ENCODE peak calls at places on chromosomes 6 and 20, in eight cellular contexts. M, R, J, I, P, N, K and S are unnamed samples.

GRCh38 chr20:19275630-19276071 is 63.2 kb downstream of the SLC24A3 start:
- DNase-seq in N (no peak), J (no peak), R (no peak), K (peak), M (no peak), I (no peak), P (no peak), S (no peak)

GRCh38 chr6:170229396-170229795 is 61.5 kb downstream of the DLL1 start:
- DNase-seq in J (no peak), I (no peak), N (no peak), P (no peak), M (no peak), K (peak), R (no peak), S (no peak)

GRCh38 chr6:150867117-150867516 is 1.6 kb downstream of the MTHFD1L start:
- DNase-seq in N (peak), J (no peak), K (no peak), M (no peak), P (no peak), R (no peak), I (no peak), S (no peak)

GRCh38 chr20:63750807-63751470 is 11.4 kb downstream of the SLC2A4RG start:
- DNase-seq in I (peak), N (peak), K (peak), R (no peak), M (no peak), P (no peak), J (no peak), S (peak)

GRCh38 chr20:61487346-61488022 is 235.4 kb downstream of the CDH4 start:
- DNase-seq in R (no peak), J (no peak), N (no peak), M (no peak), I (no peak), P (no peak), K (no peak), S (no peak)

GRCh38 chr20:18926972-18927371 is 113.4 kb downstream of the SCP2D1 start:
- DNase-seq in M (no peak), K (no peak), N (no peak), J (no peak), P (no peak), I (no peak), R (no peak), S (no peak)

GRCh38 chr6:139147628-139148027 is 12.7 kb downstream of the HECA start:
- DNase-seq in R (no peak), I (no peak), P (no peak), M (no peak), J (no peak), N (no peak), K (no peak), S (no peak)

GRCh38 chr6:121383478-121383877 is 49.2 kb upstream of the TBC1D32 start:
- DNase-seq in P (no peak), J (no peak), R (no peak), M (no peak), I (no peak), K (no peak), N (no peak), S (no peak)

GRCh38 chr20:22404609-22405170 is 179.7 kb downstream of the FOXA2 start:
- DNase-seq in P (no peak), K (no peak), J (no peak), I (no peak), R (no peak), N (no peak), M (no peak), S (no peak)

GRCh38 chr6:90859612-90860011 is 272.7 kb upstream of the MAP3K7 start:
- DNase-seq in M (no peak), N (peak), K (no peak), P (peak), I (no peak), R (peak), J (no peak), S (no peak)

GRCh38 chr20:6074145-6074561 is 20.3 kb upstream of the LRRN4 start:
- DNase-seq in K (no peak), R (peak), I (no peak), J (peak), M (no peak), N (peak), P (peak), S (no peak)

GRCh38 chr6:47076422-47077344 is 34.6 kb upstream of the ADGRF1 start:
- DNase-seq in K (no peak), N (no peak), R (no peak), I (no peak), P (no peak), M (no peak), J (no peak), S (no peak)

GRCh38 chr6:25279748-25280616 is 808 bp downstream of the CARMIL1 start:
- DNase-seq in K (peak), M (no peak), P (peak), N (peak), R (peak), I (no peak), J (peak), S (no peak)

GRCh38 chr6:30837870-30838269 is 46.4 kb upstream of the DDR1 start:
- DNase-seq in J (no peak), K (no peak), N (no peak), P (no peak), I (no peak), M (no peak), R (no peak), S (no peak)

GRCh38 chr6:35663001-35663400 is 25.7 kb downstream of the FKBP5 start:
- DNase-seq in K (no peak), R (peak), N (no peak), I (no peak), J (no peak), M (no peak), P (peak), S (no peak)

GRCh38 chr6:156662025-156662445 is 115.1 kb upstream of the ARID1B start:
- DNase-seq in J (peak), N (peak), R (peak), P (peak), I (no peak), K (no peak), M (no peak), S (no peak)

GRCh38 chr6:20620043-20620442 is 85.8 kb downstream of the CDKAL1 start:
- DNase-seq in N (no peak), K (no peak), I (no peak), R (no peak), M (no peak), J (no peak), P (no peak), S (no peak)

GRCh38 chr6:72784581-72784980 is 162.7 kb downstream of the KCNQ5 start:
- DNase-seq in M (no peak), P (no peak), I (no peak), R (no peak), J (no peak), K (no peak), N (no peak), S (no peak)

GRCh38 chr20:61218886-61219480 is 33.1 kb upstream of the CDH4 start:
- DNase-seq in N (no peak), P (no peak), J (no peak), I (no peak), M (no peak), K (no peak), R (no peak), S (no peak)

GRCh38 chr6:1485678-1486077 is 96.3 kb downstream of the FOXF2 start:
- DNase-seq in N (no peak), R (no peak), K (no peak), P (no peak), M (peak), J (no peak), I (no peak), S (no peak)

GRCh38 chr20:50709574-50709973 is 18.2 kb upstream of the RIPOR3 start:
- DNase-seq in R (no peak), J (no peak), N (no peak), K (no peak), I (no peak), P (no peak), M (no peak), S (no peak)

GRCh38 chr20:42482808-42483207 is 706.9 kb downstream of the PTPRT start:
- DNase-seq in M (no peak), I (no peak), K (no peak), P (no peak), J (no peak), R (no peak), N (no peak), S (no peak)

GRCh38 chr20:38152175-38153010 is 12.7 kb downstream of the TGM2 start:
- DNase-seq in N (peak), I (no peak), K (peak), J (no peak), R (no peak), M (peak), P (no peak), S (peak)

GRCh38 chr6:54655162-54655561 is 191.4 kb upstream of the FAM83B start:
- DNase-seq in N (no peak), J (peak), P (no peak), K (no peak), I (no peak), R (no peak), M (no peak), S (no peak)

GRCh38 chr6:29708432-29709177 is 14.6 kb upstream of the HLA-F start:
- DNase-seq in J (no peak), I (peak), K (no peak), M (no peak), R (no peak), N (no peak), P (no peak), S (no peak)

GRCh38 chr20:43925786-43926185 is 11.1 kb downstream of the TOX2 start:
- DNase-seq in J (no peak), I (no peak), M (peak), K (peak), N (no peak), P (no peak), R (no peak), S (no peak)

GRCh38 chr6:38220069-38220723 is 400.7 kb downstream of the ZFAND3 start:
- DNase-seq in I (no peak), J (no peak), R (no peak), K (no peak), M (no peak), P (no peak), N (no peak), S (no peak)

GRCh38 chr20:17859002-17859615 is 109.5 kb downstream of the SNX5 start:
- DNase-seq in J (peak), R (no peak), M (no peak), P (no peak), N (no peak), K (no peak), I (no peak), S (peak)

GRCh38 chr20:54069501-54069971 is 858 bp downstream of the BCAS1 start:
- DNase-seq in N (peak), R (peak), P (no peak), M (no peak), I (no peak), J (no peak), K (no peak), S (no peak)

GRCh38 chr6:42279144-42279781 is 61.6 kb upstream of the MRPS10 start:
- DNase-seq in M (no peak), P (no peak), K (peak), N (no peak), J (peak), R (no peak), I (peak), S (peak)

GRCh38 chr6:147040041-147040440 is 164.2 kb upstream of the STXBP5 start:
- DNase-seq in K (no peak), P (no peak), M (no peak), I (no peak), N (no peak), R (no peak), J (no peak), S (no peak)

GRCh38 chr20:5024103-5024502 is 22.8 kb upstream of the SLC23A2 start:
- DNase-seq in J (no peak), M (no peak), K (no peak), R (no peak), P (no peak), I (no peak), N (no peak), S (no peak)

GRCh38 chr20:5058873-5059272 is 57.6 kb upstream of the SLC23A2 start:
- DNase-seq in I (no peak), K (no peak), M (no peak), J (no peak), P (no peak), R (no peak), N (no peak), S (no peak)

GRCh38 chr20:31859266-31859997 is 10.9 kb downstream of the DUSP15 start:
- DNase-seq in M (no peak), J (no peak), P (no peak), N (no peak), R (no peak), I (no peak), K (peak), S (peak)

GRCh38 chr6:18242062-18242851 is 22.1 kb downstream of the DEK start:
- DNase-seq in R (no peak), J (no peak), N (no peak), I (no peak), K (no peak), M (peak), P (no peak), S (no peak)

GRCh38 chr20:49754596-49754995 is 40.9 kb upstream of the B4GALT5 start:
- DNase-seq in J (no peak), K (no peak), M (no peak), R (no peak), P (no peak), N (no peak), I (no peak), S (no peak)

GRCh38 chr6:34514593-34515472 is 41.3 kb downstream of the SPDEF start:
- DNase-seq in M (no peak), I (no peak), K (peak), J (no peak), P (peak), R (peak), N (peak), S (peak)

DNA sequence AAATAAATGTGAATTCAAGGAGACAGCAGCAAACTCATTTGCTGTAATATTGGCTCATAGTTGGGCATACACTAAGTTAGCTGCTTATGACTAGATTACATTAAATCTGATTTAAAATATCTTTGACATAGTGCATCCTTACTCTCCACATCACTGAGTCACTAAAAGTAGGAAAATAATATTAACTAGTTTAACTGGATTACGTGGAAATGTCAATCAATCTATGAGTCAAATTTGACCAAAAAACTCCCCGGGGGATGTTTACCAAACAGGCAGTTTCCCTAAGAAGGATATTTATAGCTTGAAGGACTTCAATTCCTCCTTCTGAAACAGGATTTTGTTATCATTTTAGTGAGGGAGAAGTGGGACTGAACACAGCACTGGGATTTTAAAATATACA is 366.5 kb downstream of the ESR1 start:
- DNase-seq in J (no peak), M (no peak), P (no peak), R (no peak), K (no peak), N (no peak), I (no peak), S (no peak)
- H3K4me3 ChIP-seq in J (no peak), M (no peak), P (no peak), R (no peak), K (no peak), N (no peak), I (no peak), S (no peak)

DNA sequence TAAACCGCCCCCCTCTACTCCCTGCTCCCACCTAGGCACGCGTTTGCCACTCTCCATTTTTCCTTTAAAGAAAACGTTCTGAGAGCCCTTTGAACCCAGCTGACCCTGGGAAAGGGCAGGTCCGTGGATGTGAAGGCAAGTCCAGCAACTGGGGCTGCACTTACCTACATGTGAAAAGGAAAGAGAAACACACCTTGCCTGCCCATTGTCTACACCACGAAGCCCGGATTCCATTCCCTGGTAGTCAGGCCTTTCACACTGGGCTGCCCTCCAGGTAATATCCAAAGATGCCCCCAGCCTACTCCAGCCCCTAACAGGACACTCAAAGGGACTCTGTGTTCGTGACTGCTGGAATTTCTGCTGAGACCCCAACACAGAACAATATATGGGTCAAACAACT is 94.4 kb downstream of the CD83 start:
- DNase-seq in K (no peak), N (peak), I (no peak), M (no peak), R (no peak), P (no peak), J (no peak), S (no peak)
- H3K4me3 ChIP-seq in K (no peak), N (peak), I (peak), M (no peak), R (peak), P (peak), J (peak), S (peak)

GRCh38 chr6:21953831-21954801 is 342.7 kb downstream of the PRL start:
- DNase-seq in I (no peak), N (peak), K (peak), J (no peak), R (no peak), P (peak), M (no peak), S (no peak)
- H3K4me3 ChIP-seq in I (no peak), N (no peak), K (no peak), J (no peak), R (no peak), P (peak), M (no peak), S (no peak)

GRCh38 chr20:25274481-25274880 is 26.6 kb downstream of the PYGB start:
- DNase-seq in I (no peak), J (no peak), M (peak), K (peak), P (peak), R (no peak), N (no peak), S (peak)
- H3K4me3 ChIP-seq in I (no peak), J (no peak), M (no peak), K (no peak), P (no peak), R (no peak), N (no peak), S (no peak)

DNA sequence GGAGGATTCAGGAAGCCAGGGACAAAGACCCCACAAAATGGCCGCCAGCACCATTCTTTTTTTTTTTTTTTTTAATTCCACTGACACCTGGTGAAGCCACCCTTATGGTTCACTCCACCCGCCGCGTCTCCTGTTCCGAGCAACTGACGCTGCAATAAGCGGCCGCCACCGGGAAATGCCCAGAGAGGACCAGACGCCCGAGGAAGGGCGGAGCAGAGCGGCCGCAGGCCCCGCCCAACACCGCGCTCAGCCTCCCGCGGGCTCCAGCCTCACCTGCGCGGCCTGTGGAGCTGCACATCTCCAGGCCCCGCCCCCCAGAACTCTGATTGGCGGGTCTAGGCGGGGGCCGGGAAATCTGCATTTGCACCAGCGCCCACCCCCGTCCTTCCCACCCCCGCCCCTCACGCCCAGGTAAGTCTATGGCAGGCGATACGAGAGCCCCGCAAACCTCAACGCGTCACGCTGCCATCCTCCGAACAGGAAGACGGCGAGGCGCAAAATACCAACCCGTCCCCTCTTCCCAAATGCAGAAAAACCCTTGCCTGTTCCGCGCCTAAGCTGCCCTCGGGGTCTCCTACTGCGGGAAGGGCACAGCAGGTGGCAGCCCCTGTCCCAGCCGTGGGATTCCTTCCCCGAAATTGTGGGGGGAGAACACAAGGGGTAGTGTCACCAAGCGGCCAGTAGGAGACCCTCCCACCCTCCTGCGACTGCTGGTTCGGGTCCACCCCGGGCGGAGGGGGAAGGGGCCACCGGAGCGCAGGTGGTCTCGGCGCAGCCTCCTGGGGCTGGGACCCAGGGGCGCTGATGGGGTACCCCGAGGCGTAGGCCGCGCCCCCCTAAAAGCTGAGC is 948 bp downstream of the ATP9A start:
- DNase-seq in J (peak), M (peak), R (peak), K (peak), P (peak), I (peak), N (peak), S (peak)
- H3K4me3 ChIP-seq in J (peak), M (peak), R (peak), K (peak), P (peak), I (peak), N (peak), S (peak)

GRCh38 chr6:71082033-71082620 is 125.3 kb upstream of the B3GAT2 start:
- DNase-seq in I (no peak), J (no peak), R (no peak), M (no peak), P (no peak), K (no peak), N (no peak), S (no peak)
- H3K4me3 ChIP-seq in I (no peak), J (no peak), R (no peak), M (peak), P (no peak), K (peak), N (no peak), S (peak)